ENCODE peak calls at places on chromosomes 6 and 20, in five cellular contexts. Z is suprapubic skin, L is HCT116, B is stomach, K is K562. Y is an unnamed sample.

GRCh38 chr20:44646023-44646640 is 5.4 kb downstream of the ADA start:
- DNase-seq in Z (no peak), L (no peak), K (no peak), B (no peak), Y (no peak)

GRCh38 chr6:4902363-4902762 is 101.5 kb downstream of the RPP40 start:
- DNase-seq in L (no peak), Z (no peak), B (no peak), K (no peak), Y (no peak)

GRCh38 chr6:68339488-68339887 is 295.6 kb upstream of the ADGRB3 start:
- DNase-seq in K (no peak), L (no peak), B (no peak), Z (no peak), Y (no peak)

GRCh38 chr20:10113746-10114145 is 79.0 kb downstream of the ANKEF1 start:
- DNase-seq in Z (no peak), L (no peak), K (no peak), B (no peak), Y (no peak)

GRCh38 chr20:6769953-6770831 is 2.7 kb downstream of the BMP2 start:
- DNase-seq in K (no peak), Z (peak; percentile 74), B (peak; percentile 54), L (no peak), Y (peak; percentile 10)

GRCh38 chr6:151209071-151209831 is 30.5 kb upstream of the AKAP12 start:
- DNase-seq in Z (no peak), B (no peak), K (no peak), L (peak; percentile 53), Y (no peak)

GRCh38 chr6:118893095-118893881 is 664 bp upstream of the ASF1A start:
- DNase-seq in B (no peak), L (no peak), Z (peak; percentile 61), K (peak; percentile 16), Y (peak; percentile 21)

GRCh38 chr6:115545410-115545986 is 515.2 kb downstream of the FRK start:
- DNase-seq in K (no peak), B (no peak), Z (no peak), L (no peak), Y (no peak)

GRCh38 chr6:45212976-45213375 is 115.2 kb upstream of the RUNX2 start:
- DNase-seq in L (no peak), Z (no peak), K (no peak), B (no peak), Y (no peak)

GRCh38 chr20:32908334-32909292 is 49.9 kb downstream of the EFCAB8 start:
- DNase-seq in Z (no peak), K (no peak), B (no peak), L (no peak), Y (no peak)

GRCh38 chr20:58421497-58421850 is 32.4 kb downstream of the VAPB start:
- DNase-seq in B (no peak), Z (no peak), L (no peak), K (no peak), Y (no peak)

GRCh38 chr6:112216699-112217551 is 37.4 kb downstream of the LAMA4 start:
- DNase-seq in Z (no peak), K (no peak), L (no peak), B (no peak), Y (no peak)

GRCh38 chr6:24935323-24935722 is 437 bp downstream of the RIPOR2 start:
- DNase-seq in Z (no peak), L (no peak), K (no peak), B (no peak), Y (no peak)

GRCh38 chr20:52974155-52974554 is 2.0 kb downstream of the TSHZ2 start:
- DNase-seq in L (no peak), B (no peak), K (no peak), Z (no peak), Y (no peak)

GRCh38 chr6:92043782-92044181 is 1375.6 kb downstream of the EPHA7 start:
- DNase-seq in K (no peak), B (no peak), L (no peak), Z (no peak), Y (no peak)

GRCh38 chr20:32706486-32706885 is 32.7 kb upstream of the C20orf203 start:
- DNase-seq in L (no peak), B (no peak), Z (no peak), K (no peak), Y (no peak)

GRCh38 chr6:85866373-85866740 is 223.7 kb upstream of the SYNCRIP start:
- DNase-seq in Z (no peak), B (no peak), K (no peak), L (no peak), Y (no peak)

GRCh38 chr6:4322134-4322845 is 186.9 kb upstream of the ECI2 start:
- DNase-seq in Z (no peak), K (no peak), B (no peak), L (no peak), Y (no peak)

GRCh38 chr6:108895591-108895990 is 47.4 kb downstream of the ARMC2 start:
- DNase-seq in L (no peak), B (no peak), K (no peak), Z (no peak), Y (no peak)

GRCh38 chr20:24875078-24875477 is 74.0 kb upstream of the CST7 start:
- DNase-seq in Z (no peak), L (no peak), B (no peak), K (no peak), Y (no peak)

GRCh38 chr6:168116975-168117899 is 38.2 kb upstream of the FRMD1 start:
- DNase-seq in Z (peak; percentile 27), B (no peak), L (no peak), K (peak; percentile 60), Y (no peak)
- TF ChIP-seq POLR2AphosphoS5 in Z (no peak), B (no peak), L (no peak), K (no peak), Y (no peak)

GRCh38 chr6:49514571-49515484 is 15.1 kb downstream of the GLYATL3 start:
- DNase-seq in L (no peak), K (no peak), B (no peak), Z (no peak), Y (no peak)

GRCh38 chr6:49509342-49509741 is 9.6 kb downstream of the GLYATL3 start:
- DNase-seq in B (no peak), L (no peak), K (no peak), Z (no peak), Y (no peak)

GRCh38 chr6:49516147-49516505 is 16.4 kb downstream of the GLYATL3 start:
- DNase-seq in K (no peak), Z (no peak), B (no peak), L (no peak), Y (no peak)

GRCh38 chr6:49515485-49516146 is 15.9 kb downstream of the GLYATL3 start:
- DNase-seq in Z (no peak), K (no peak), L (no peak), B (no peak), Y (no peak)

GRCh38 chr6:49513153-49513989 is 13.6 kb downstream of the GLYATL3 start:
- DNase-seq in B (no peak), Z (no peak), K (no peak), L (no peak), Y (no peak)
- H3K27ac ChIP-seq in B (no peak overlapping the region), Z (no peak overlapping the region), K (no peak overlapping the region), L (no peak overlapping the region), Y (no peak overlapping the region)

GRCh38 chr20:59802471-59803221 is 130.8 kb downstream of the SYCP2 start:
- DNase-seq in Z (peak; percentile 29), B (no peak), K (no peak), L (no peak), Y (no peak)
- H3K9me3 ChIP-seq in Z (peaks cover under 1% of the 10 kb centered on the region), B (peaks cover 12% of the 10 kb centered on the region), K (no peaks in the 10 kb centered on the region), L (peaks cover 13% of the 10 kb centered on the region), Y (no peaks in the 10 kb centered on the region)

GRCh38 chr20:46709055-46709458 is 392 bp upstream of the SLC2A10 start:
- DNase-seq in B (peak; percentile 51), L (no peak), K (no peak), Z (no peak), Y (peak; percentile 61)

GRCh38 chr20:46712056-46712636 is 2.7 kb downstream of the SLC2A10 start:
- DNase-seq in K (no peak), L (no peak), Z (no peak), B (no peak), Y (no peak)

GRCh38 chr20:46710149-46710913 is 882 bp downstream of the SLC2A10 start:
- DNase-seq in B (no peak), L (no peak), K (no peak), Z (no peak), Y (no peak)

GRCh38 chr20:46708172-46708860 is 1.1 kb upstream of the SLC2A10 start:
- DNase-seq in L (no peak), Z (no peak), K (no peak), B (peak; percentile 65), Y (peak; percentile 44)

GRCh38 chr20:46709459-46710148 is at the start of gene SLC2A10:
- DNase-seq in B (peak; percentile 73), K (peak; percentile 47), Z (peak; percentile 80), L (no peak), Y (peak; percentile 55)
- TF ChIP-seq POLR2AphosphoS5 in B (peak; percentile 31), K (no peak), Z (no peak), L (no peak), Y (no peak)

DNA sequence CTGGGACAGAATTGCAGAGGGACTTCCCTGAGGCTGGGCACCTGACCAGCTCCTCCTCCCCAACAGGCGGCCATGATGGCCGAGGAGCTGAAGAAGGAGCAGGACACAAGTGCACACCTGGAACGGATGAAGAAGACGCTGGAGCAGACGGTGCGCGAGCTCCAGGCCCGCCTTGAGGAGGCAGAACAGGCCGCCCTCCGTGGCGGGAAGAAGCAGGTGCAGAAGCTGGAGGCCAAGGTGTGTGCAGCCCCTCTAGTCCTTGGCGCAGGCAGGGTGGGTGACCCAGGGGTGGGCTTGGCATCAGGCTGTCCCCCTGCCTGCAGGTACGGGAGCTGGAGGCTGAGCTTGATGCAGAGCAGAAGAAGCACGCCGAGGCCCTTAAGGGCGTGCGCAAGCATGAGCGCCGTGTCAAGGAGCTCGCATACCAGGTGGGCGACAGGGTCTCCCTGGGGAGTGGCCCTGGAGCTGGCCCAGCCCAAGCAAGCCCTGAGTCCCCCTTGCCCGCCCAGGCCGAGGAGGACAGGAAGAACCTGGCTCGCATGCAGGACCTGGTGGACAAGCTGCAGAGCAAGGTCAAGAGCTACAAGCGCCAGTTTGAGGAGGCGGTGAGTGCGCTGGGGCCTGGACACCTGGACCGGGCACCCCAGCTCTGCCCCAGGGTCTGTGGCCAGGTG is 45.4 kb downstream of the MYH7B start:
- DNase-seq in L (no peak), K (no peak), B (no peak), Z (no peak), Y (no peak)
- H3K27ac ChIP-seq in L (no peak overlapping the region), K (no peak overlapping the region), B (no peak overlapping the region), Z (no peak overlapping the region), Y (no peak overlapping the region)

GRCh38 chr20:40938020-40938419 is 90.6 kb upstream of the TOP1 start:
- DNase-seq in Z (no peak), B (no peak), K (peak; percentile 65), L (no peak), Y (no peak)

GRCh38 chr20:40941023-40941655 is 87.5 kb upstream of the TOP1 start:
- DNase-seq in K (no peak), L (no peak), Z (no peak), B (no peak), Y (no peak)

GRCh38 chr20:40942775-40943174 is 85.8 kb upstream of the TOP1 start:
- DNase-seq in Z (no peak), B (no peak), K (no peak), L (no peak), Y (no peak)

GRCh38 chr20:40942015-40942414 is 86.6 kb upstream of the TOP1 start:
- DNase-seq in B (no peak), Z (no peak), L (no peak), K (no peak), Y (no peak)

DNA sequence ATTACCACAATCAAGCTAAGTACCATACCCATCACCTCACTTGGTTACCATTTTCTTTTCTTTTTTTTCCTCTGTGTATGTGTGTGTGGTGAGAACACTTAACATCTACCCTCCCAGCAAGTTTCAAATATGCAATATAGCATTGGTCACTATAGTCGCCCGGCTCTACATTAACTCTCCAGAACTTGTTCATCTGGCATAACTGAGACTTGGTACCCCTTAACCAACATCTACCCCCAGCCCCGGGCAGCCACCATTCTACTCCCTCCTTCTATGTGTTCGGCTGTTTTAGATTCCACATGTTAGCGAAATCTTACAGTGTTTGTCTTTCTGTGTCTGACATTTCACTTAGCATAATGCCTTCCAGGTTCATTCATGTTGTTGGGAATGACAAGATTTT is 89.0 kb upstream of the TOP1 start:
- DNase-seq in L (no peak), Z (no peak), B (no peak), K (no peak), Y (no peak)
- H3K9me3 ChIP-seq in L (no peaks in the 10 kb centered on the region), Z (no peaks in the 10 kb centered on the region), B (no peaks in the 10 kb centered on the region), K (no peaks in the 10 kb centered on the region), Y (no peaks in the 10 kb centered on the region)